ENCODE peak calls at places on chromosomes 5 and 9, in four cellular contexts. Z, N, F and T are unnamed samples.

GRCh38 chr5:81334304-81335061 is 33.1 kb downstream of the ZCCHC9 start:
- DNase-seq in Z (no peak), N (no peak), F (peak; percentile 37), T (no peak)

GRCh38 chr9:105842023-105842644 is 147.8 kb downstream of the TMEM38B start:
- DNase-seq in Z (no peak), N (no peak), F (peak; percentile 53), T (peak; percentile 69)

GRCh38 chr9:72888032-72888431 is 64.8 kb downstream of the ALDH1A1 start:
- DNase-seq in Z (no peak), N (no peak), F (no peak), T (no peak)

GRCh38 chr5:140988036-140988997 is 22.0 kb downstream of the PCDHAC2 start:
- DNase-seq in F (no peak), N (no peak), Z (no peak), T (no peak)

GRCh38 chr5:86756839-86757238 is 139.1 kb downstream of the COX7C start:
- DNase-seq in N (no peak), F (no peak), Z (no peak), T (no peak)

GRCh38 chr5:98053170-98053569 is 720.3 kb upstream of the RGMB start:
- DNase-seq in F (no peak), N (no peak), Z (no peak), T (no peak)

GRCh38 chr9:74497750-74498615 is 848 bp downstream of the RORB start:
- DNase-seq in F (peak; percentile 33), Z (peak; percentile 31), N (peak; percentile 41), T (peak; percentile 85)

GRCh38 chr5:2008851-2009629 is 126.3 kb upstream of the IRX4 start:
- DNase-seq in N (no peak), F (no peak), Z (no peak), T (peak; percentile 20)

GRCh38 chr9:3887798-3888495 is 362.1 kb upstream of the RFX3 start:
- DNase-seq in F (no peak), N (no peak), Z (no peak), T (no peak)

GRCh38 chr5:54533541-54534179 is 16.1 kb downstream of the SNX18 start:
- DNase-seq in Z (no peak), N (no peak), F (peak; percentile 44), T (no peak)

GRCh38 chr5:132748522-132749000 is 1.3 kb downstream of the CCNI2 start:
- DNase-seq in F (no peak), Z (no peak), N (no peak), T (no peak)

GRCh38 chr9:84570482-84571154 is 98.9 kb upstream of the NTRK2 start:
- DNase-seq in Z (no peak), F (no peak), N (no peak), T (peak; percentile 63)

GRCh38 chr9:113131689-113132151 is 19.1 kb upstream of the SLC31A2 start:
- DNase-seq in N (no peak), Z (no peak), F (peak; percentile 47), T (peak; percentile 81)

GRCh38 chr9:78122631-78123030 is 91.0 kb upstream of the GNAQ start:
- DNase-seq in Z (no peak), N (no peak), F (peak; percentile 32), T (no peak)

GRCh38 chr9:114249424-114250234 is 73.3 kb upstream of the ORM1 start:
- DNase-seq in F (no peak), N (no peak), Z (no peak), T (no peak)

GRCh38 chr9:102521097-102521755 is 473.9 kb upstream of the CYLC2 start:
- DNase-seq in Z (no peak), N (no peak), F (no peak), T (no peak)

GRCh38 chr5:133936611-133937015 is 31.8 kb downstream of the C5orf15 start:
- DNase-seq in Z (no peak), F (no peak), N (no peak), T (no peak)

GRCh38 chr9:78324682-78325081 is 27.8 kb downstream of the PSAT1 start:
- DNase-seq in N (no peak), F (no peak), Z (no peak), T (no peak)

GRCh38 chr5:59424515-59424914 is 469.0 kb downstream of the PDE4D start:
- DNase-seq in F (no peak), N (no peak), Z (no peak), T (no peak)

GRCh38 chr5:124289122-124289521 is 457.3 kb downstream of the ZNF608 start:
- DNase-seq in Z (peak; percentile 68), F (no peak), N (no peak), T (no peak)

GRCh38 chr5:173572431-173573125 is 43.9 kb downstream of the BOD1 start:
- DNase-seq in F (no peak), N (no peak), Z (no peak), T (peak; percentile 28)

GRCh38 chr9:36461341-36461740 is 61.3 kb upstream of the RNF38 start:
- DNase-seq in Z (no peak), F (peak; percentile 46), N (no peak), T (no peak)

GRCh38 chr9:127578952-127579853 is 32.9 kb upstream of the STXBP1 start:
- DNase-seq in Z (peak; percentile 83), N (peak; percentile 91), F (peak; percentile 94), T (peak; percentile 93)

GRCh38 chr5:150400020-150400326 is 12.7 kb downstream of the CD74 start:
- DNase-seq in N (no peak), Z (no peak), F (no peak), T (no peak)

GRCh38 chr5:1363160-1363559 is 18.3 kb upstream of the CLPTM1L start:
- DNase-seq in Z (no peak), N (no peak), F (no peak), T (no peak)

GRCh38 chr5:953535-954449 is 54.8 kb upstream of the NKD2 start:
- DNase-seq in F (no peak), Z (no peak), N (no peak), T (no peak)

GRCh38 chr5:14766591-14766990 is 102.1 kb downstream of the OTULIN start:
- DNase-seq in N (no peak), F (no peak), Z (no peak), T (no peak)

DNA sequence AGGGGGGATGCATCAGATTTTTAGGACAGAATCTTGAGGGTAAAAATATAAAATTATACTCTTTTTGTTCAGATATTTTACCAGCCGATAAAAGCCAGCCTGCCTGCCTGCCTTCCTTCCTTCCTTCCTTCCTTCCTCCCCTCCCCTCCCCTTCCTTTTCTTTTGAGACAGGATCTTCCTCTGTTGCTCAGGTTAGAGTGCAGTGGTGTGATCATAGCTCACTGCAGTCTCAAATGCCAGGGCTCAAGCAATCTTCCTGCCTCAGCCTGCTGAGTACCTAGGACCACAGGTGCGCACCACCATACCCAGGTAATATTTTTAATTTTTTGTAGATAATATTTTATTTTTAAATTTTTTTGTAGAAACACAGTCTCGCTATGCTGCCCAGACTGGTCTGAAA is 330.0 kb downstream of the CCDC171 start:
- DNase-seq in F (no peak), Z (no peak), N (no peak), T (no peak)
- H3K27ac ChIP-seq in F (no peak overlapping the region), Z (no peak overlapping the region), N (no peak overlapping the region), T (no peak overlapping the region)

GRCh38 chr5:35247645-35248034 is 17.4 kb upstream of the PRLR start:
- DNase-seq in N (no peak), F (peak; percentile 48), Z (no peak), T (no peak)
- TF ChIP-seq CTCF in N (no peak), F (no peak), Z (no peak), T (no peak)

GRCh38 chr9:132020845-132021510 is 58.7 kb downstream of the MED27 start:
- DNase-seq in N (no peak), Z (no peak), F (no peak), T (no peak)

GRCh38 chr9:132018957-132019405 is 60.7 kb downstream of the MED27 start:
- DNase-seq in N (no peak), Z (no peak), F (peak; percentile 44), T (no peak)

GRCh38 chr9:132015866-132016265 is 63.8 kb downstream of the MED27 start:
- DNase-seq in F (no peak), N (no peak), Z (no peak), T (no peak)

GRCh38 chr9:132020272-132020671 is 59.4 kb downstream of the MED27 start:
- DNase-seq in F (no peak), N (no peak), Z (no peak), T (no peak)

GRCh38 chr9:132019702-132020101 is 60.0 kb downstream of the MED27 start:
- DNase-seq in Z (no peak), N (no peak), F (no peak), T (peak; percentile 39)
- H3K27ac ChIP-seq in Z (no peak overlapping the region), N (no peak overlapping the region), F (no peak overlapping the region), T (no peak overlapping the region)

DNA sequence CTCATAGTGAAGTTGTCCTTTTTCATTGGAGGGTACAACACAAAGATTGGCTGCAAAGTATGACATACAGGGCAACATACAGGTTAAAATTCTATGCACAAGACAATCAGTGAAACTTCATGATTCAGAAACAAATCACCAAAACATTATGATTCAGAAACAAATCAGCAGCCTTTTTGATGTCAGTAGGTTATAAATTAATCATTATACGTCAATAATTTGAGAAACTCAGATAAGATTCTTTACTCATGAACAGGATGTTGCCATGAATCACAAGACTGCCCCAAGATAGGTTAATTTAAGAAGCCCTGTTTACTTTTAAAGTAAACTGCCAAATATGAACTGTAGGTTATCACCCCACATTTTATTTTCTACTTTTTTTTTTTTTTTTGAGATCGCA is 62.2 kb upstream of the IL33 start:
- DNase-seq in Z (no peak), N (no peak), F (peak; percentile 20), T (no peak)
- TF ChIP-seq CTCF in Z (no peak), N (no peak), F (no peak), T (no peak)

DNA sequence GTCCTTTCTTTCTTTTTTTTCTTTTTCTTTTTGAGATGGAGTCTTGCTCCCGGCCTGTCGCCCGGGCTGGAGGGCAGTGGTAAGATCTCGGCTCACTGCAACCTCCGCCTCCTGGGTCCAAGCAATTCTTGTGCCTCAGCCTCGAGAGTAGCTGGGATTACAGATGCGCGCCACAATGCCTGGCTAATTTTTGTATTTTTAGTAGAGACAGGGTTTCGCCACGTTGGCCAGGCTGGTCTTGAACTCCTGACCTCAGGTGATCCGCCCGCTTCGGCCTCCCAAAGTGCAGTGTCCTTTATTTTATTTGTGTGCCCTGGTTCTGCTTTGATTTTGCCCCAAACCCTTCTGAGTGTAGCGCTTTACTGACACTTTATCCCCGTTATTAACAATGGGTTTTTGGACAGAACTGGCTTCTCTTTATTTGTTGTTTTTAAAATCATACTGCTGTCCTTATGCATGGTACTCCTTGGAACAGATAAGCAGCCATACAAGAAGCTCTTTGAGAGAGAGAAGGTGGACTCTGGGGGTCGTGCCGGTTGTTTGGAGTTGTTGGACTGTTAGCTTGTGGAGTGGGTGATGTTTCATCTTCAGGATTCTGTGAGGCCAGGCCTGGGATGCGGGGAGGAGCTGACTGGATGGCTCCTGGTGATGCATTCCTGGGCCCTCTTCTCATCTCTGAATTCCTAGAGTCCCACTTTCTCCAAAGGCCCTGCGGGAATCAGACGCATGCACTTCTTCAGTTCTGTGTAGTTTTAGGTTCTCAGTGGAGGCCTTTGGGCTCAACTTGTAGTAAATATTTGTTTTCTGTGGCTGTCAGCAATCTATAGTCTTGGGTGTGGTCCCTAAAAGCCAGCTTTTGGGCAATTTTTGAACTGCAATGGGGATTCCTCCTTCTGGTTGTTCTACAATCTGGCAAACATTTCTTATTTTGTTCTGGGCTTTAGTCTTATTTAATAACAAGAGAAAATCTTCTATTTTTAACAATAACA is 47.8 kb downstream of the PTTG1 start:
- DNase-seq in Z (no peak), F (no peak), N (no peak), T (no peak)
- H3K27ac ChIP-seq in Z (peak overlapping the region; percentile 19), F (no peak overlapping the region), N (no peak overlapping the region), T (no peak overlapping the region)

GRCh38 chr9:31807574-31808256 is 576.7 kb upstream of the ACO1 start:
- DNase-seq in N (no peak), Z (no peak), F (no peak), T (peak; percentile 79)
- TF ChIP-seq CTCF in N (no peak), Z (no peak), F (no peak), T (peak; percentile 62)